ENCODE peak calls at places on chromosomes 11 and 22, in six cellular contexts. C, J, Q, X, A and E are unnamed samples.
A peak's percentile ranks its signal among the peaks of the same experiment; 100 is the strongest.

GRCh38 chr11:35680506-35680905 is 17.9 kb downstream of the TRIM44 start:
- DNase-seq in C (no peak), Q (peak; percentile 15), X (no peak), A (no peak), J (no peak), E (no peak)

GRCh38 chr11:29343465-29344333 is 673.1 kb downstream of the KCNA4 start:
- DNase-seq in Q (peak; percentile 58), X (peak; percentile 49), C (peak; percentile 15), A (no peak), J (peak; percentile 83), E (peak; percentile 58)

GRCh38 chr22:44307509-44308169 is 5.1 kb downstream of the SHISAL1 start:
- DNase-seq in J (no peak), X (no peak), C (no peak), A (no peak), Q (no peak), E (no peak)

GRCh38 chr11:101738494-101738893 is 154.7 kb upstream of the TRPC6 start:
- DNase-seq in J (no peak), X (no peak), A (no peak), Q (no peak), C (no peak), E (no peak)

GRCh38 chr11:128689946-128690745 is 3.7 kb upstream of the FLI1 start:
- DNase-seq in X (no peak), J (peak; percentile 57), A (no peak), Q (no peak), C (no peak), E (no peak)

GRCh38 chr11:21933095-21933494 is 259.8 kb upstream of the ANO5 start:
- DNase-seq in C (no peak), Q (no peak), A (no peak), J (no peak), X (peak; percentile 6), E (no peak)

GRCh38 chr11:92765965-92766371 is 203.5 kb upstream of the MTNR1B start:
- DNase-seq in J (peak; percentile 46), Q (no peak), X (no peak), A (no peak), C (no peak), E (no peak)

GRCh38 chr11:132158091-132158490 is 787.7 kb downstream of the NTM start:
- DNase-seq in A (no peak), Q (peak; percentile 3), C (no peak), X (peak; percentile 14), J (no peak), E (no peak)

GRCh38 chr11:12502041-12502440 is 124.7 kb downstream of the PARVA start:
- DNase-seq in A (no peak), Q (no peak), J (no peak), C (no peak), X (no peak), E (no peak)

GRCh38 chr11:79796704-79797103 is 355.9 kb upstream of the TENM4 start:
- DNase-seq in X (no peak), Q (no peak), J (no peak), A (no peak), C (no peak), E (no peak)

GRCh38 chr11:59973097-59973496 is 9.3 kb downstream of the OOSP4A start:
- DNase-seq in X (no peak), C (no peak), A (no peak), Q (no peak), J (no peak), E (no peak)

GRCh38 chr11:86940122-86940777 is 14.9 kb downstream of the FZD4 start:
- DNase-seq in X (no peak), C (peak; percentile 33), J (peak; percentile 40), A (no peak), Q (no peak), E (no peak)

GRCh38 chr11:95501761-95502266 is 270.8 kb upstream of the SESN3 start:
- DNase-seq in Q (no peak), J (peak; percentile 55), A (no peak), X (no peak), C (no peak), E (no peak)

GRCh38 chr22:25627271-25627848 is 62.9 kb downstream of the GRK3 start:
- DNase-seq in X (no peak), A (no peak), J (no peak), Q (peak; percentile 43), C (no peak), E (no peak)

GRCh38 chr11:32006799-32007388 is 84.0 kb upstream of the RCN1 start:
- DNase-seq in Q (peak; percentile 37), C (no peak), J (peak; percentile 33), X (peak; percentile 49), A (peak; percentile 6), E (no peak)

GRCh38 chr11:68038718-68039525 is at the start of gene TCIRG1:
- DNase-seq in Q (peak; percentile 77), X (peak; percentile 93), J (peak; percentile 61), A (no peak), C (peak; percentile 84), E (no peak)

GRCh38 chr11:1487091-1487850 is 692 bp upstream of the MOB2 start:
- DNase-seq in X (no peak), Q (no peak), J (no peak), C (no peak), A (no peak), E (no peak)

GRCh38 chr11:109933126-109933525 is 160.1 kb upstream of the ZC3H12C start:
- DNase-seq in J (no peak), Q (no peak), X (no peak), C (no peak), A (no peak), E (no peak)

GRCh38 chr11:44417756-44418437 is 108.0 kb upstream of the ALX4 start:
- DNase-seq in Q (no peak), C (no peak), A (no peak), J (no peak), X (no peak), E (no peak)

GRCh38 chr11:113373981-113374560 is 13.5 kb upstream of the ANKK1 start:
- DNase-seq in X (no peak), C (no peak), J (no peak), Q (no peak), A (no peak), E (no peak)

GRCh38 chr22:41625577-41625976 is 4.5 kb downstream of the XRCC6 start:
- DNase-seq in J (no peak), A (no peak), Q (no peak), C (no peak), X (no peak), E (no peak)

GRCh38 chr11:77400775-77401469 is 73.0 kb downstream of the PAK1 start:
- DNase-seq in X (no peak), J (no peak), A (no peak), C (no peak), Q (no peak), E (no peak)

GRCh38 chr11:33742249-33742851 is 6.1 kb upstream of the CD59 start:
- DNase-seq in Q (peak; percentile 36), J (no peak), C (no peak), A (no peak), X (peak; percentile 45), E (no peak)

GRCh38 chr11:368414-369335 is 624 bp upstream of the B4GALNT4 start:
- DNase-seq in Q (no peak), J (peak; percentile 65), C (no peak), A (no peak), X (no peak), E (no peak)

GRCh38 chr11:33419956-33420355 is 162.8 kb downstream of the HIPK3 start:
- DNase-seq in J (no peak), Q (no peak), X (no peak), A (no peak), C (no peak), E (no peak)

GRCh38 chr11:64545605-64546004 is 45.4 kb upstream of the SLC22A12 start:
- DNase-seq in X (no peak), J (no peak), C (no peak), Q (no peak), A (peak; percentile 21), E (no peak)

GRCh38 chr22:36486619-36487384 is 5.4 kb upstream of the TXN2 start:
- DNase-seq in Q (peak; percentile 53), X (no peak), A (no peak), J (peak; percentile 67), C (no peak), E (peak; percentile 32)

DNA sequence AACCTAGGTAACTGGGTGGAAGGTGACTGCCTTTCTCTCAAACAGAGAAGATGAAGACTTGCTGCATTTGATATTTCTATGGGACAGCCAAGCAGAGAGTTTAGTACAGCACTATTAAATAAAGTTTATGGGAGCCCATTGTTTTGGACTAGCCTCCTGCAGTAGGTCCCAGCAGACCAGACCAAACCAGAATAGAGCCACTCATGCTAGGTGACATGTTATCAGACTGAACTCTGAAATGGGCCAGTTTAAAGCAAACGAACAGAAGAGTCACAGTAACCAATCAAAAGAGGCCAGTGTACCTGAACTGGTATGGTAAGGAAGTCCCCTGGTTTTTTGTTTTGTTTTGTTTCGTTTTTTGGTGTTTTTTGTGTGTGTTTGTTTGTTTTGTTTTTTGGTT is 7.9 kb upstream of the MPZL2 start:
- DNase-seq in A (no peak), X (no peak), C (no peak), Q (no peak), J (no peak), E (no peak)
- TF ChIP-seq CTCF in A (no peak), X (no peak), C (no peak), Q (no peak), J (no peak), E (no peak)

DNA sequence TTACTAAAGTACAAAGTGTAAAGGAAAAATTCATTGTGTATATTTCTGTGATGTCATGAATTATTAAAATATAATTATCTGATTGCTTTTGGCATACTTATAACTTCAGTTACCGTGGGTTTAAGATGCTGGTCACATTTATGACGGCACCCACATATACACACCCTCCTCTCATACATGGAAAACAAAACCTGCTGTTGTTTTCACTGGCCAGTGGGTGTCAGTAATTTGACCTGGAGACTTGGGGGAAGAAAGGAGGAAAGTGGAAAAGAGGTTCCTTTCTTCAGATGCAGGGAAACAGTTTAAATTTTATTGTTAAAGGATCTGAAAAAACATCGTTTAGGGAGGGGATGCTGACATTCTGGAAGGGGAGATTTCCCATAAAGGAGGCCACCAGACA is 742 bp upstream of the BBOX1 start:
- DNase-seq in Q (no peak), C (no peak), J (no peak), A (no peak), X (no peak), E (no peak)
- TF ChIP-seq CTCF in Q (peak; percentile 50), C (no peak), J (no peak), A (peak; percentile 4), X (no peak), E (no peak)

DNA sequence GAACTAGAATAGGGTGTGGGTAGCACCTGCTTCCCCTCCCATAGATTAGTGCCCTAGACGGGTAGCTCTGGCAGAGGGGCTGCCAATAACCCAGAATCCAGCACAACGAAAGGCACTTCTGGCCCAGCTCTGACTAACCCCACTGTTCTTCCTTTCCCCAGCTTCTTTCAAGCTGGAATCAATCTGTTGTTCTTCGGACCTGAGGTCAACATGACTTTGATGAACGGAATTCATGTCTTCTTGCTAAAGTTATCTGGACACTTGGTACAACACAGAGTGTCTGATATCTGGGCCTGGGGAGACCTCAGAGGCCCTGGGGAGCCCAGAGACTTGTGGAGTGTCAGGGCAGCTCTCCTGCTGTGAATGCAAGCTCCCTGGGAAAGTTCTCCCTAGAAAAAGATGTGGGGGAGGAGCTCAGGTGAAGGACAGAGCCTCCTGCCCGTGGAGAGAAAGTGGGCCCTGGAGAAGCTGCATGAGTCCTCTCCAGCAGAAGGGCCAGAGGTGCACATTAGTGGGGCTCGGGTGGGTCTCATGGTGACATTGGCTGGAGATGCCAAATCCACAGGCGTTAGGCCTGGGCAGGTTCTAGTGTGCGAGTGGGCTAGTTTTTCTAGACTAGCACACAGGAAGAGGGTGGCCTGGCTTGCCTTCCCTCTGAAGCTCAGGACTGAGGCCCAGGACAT is 6.3 kb downstream of the KCNJ11 start:
- DNase-seq in X (no peak), A (no peak), C (no peak), Q (no peak), J (no peak), E (no peak)
- TF ChIP-seq CTCF in X (no peak), A (no peak), C (no peak), Q (no peak), J (no peak), E (no peak)

GRCh38 chr22:45554040-45554406 is 51.3 kb downstream of the FBLN1 start:
- DNase-seq in X (no peak), C (no peak), Q (peak; percentile 12), J (no peak), A (no peak), E (no peak)
- TF ChIP-seq CTCF in X (no peak), C (peak; percentile 21), Q (peak; percentile 1), J (peak; percentile 34), A (no peak), E (no peak)